ENCODE peak calls at places on chromosomes 13 and 19, in nine cellular contexts. M, G, Q, O, U, C, N, P and H are unnamed samples.

GRCh38 chr13:90105881-90106496 is 1241.5 kb upstream of the MIR17HG start:
- DNase-seq in M (no peak), G (no peak), Q (no peak), O (no peak), U (no peak), C (no peak), N (peak; percentile 2), P (no peak), H (no peak)

GRCh38 chr19:30226464-30227070 is 145.6 kb upstream of the ZNF536 start:
- DNase-seq in M (no peak), G (no peak), Q (peak; percentile 25), O (no peak), U (no peak), C (no peak), N (no peak), P (no peak), H (no peak)

GRCh38 chr19:6577410-6578125 is 13.4 kb downstream of the CD70 start:
- DNase-seq in M (no peak), G (no peak), Q (peak; percentile 25), O (peak; percentile 21), U (peak; percentile 97), C (peak; percentile 38), N (no peak), P (peak; percentile 93), H (peak; percentile 78)

GRCh38 chr19:6161271-6161850 is 25.9 kb downstream of the ACSBG2 start:
- DNase-seq in M (no peak), G (peak; percentile 63), Q (peak; percentile 13), O (peak; percentile 80), U (peak; percentile 83), C (peak; percentile 92), N (no peak), P (peak; percentile 92), H (peak; percentile 63)

GRCh38 chr13:44044544-44045178 is 165.0 kb downstream of the LACC1 start:
- DNase-seq in M (no peak), G (no peak), Q (no peak), O (no peak), U (no peak), C (no peak), N (peak; percentile 34), P (no peak), H (no peak)

GRCh38 chr19:8393192-8393870 is 3.2 kb downstream of the RAB11B start:
- DNase-seq in M (no peak), G (no peak), Q (no peak), O (no peak), U (no peak), C (no peak), N (no peak), P (no peak), H (no peak)

GRCh38 chr13:95948646-95949045 is 104.6 kb downstream of the UGGT2 start:
- DNase-seq in M (no peak), G (no peak), Q (no peak), O (no peak), U (no peak), C (no peak), N (peak; percentile 75), P (peak; percentile 66), H (no peak)

GRCh38 chr13:25249001-25249543 is 38.2 kb downstream of the MTMR6 start:
- DNase-seq in M (no peak), G (no peak), Q (no peak), O (no peak), U (peak; percentile 48), C (no peak), N (peak; percentile 36), P (peak; percentile 26), H (peak; percentile 24)

GRCh38 chr13:77810891-77811290 is 107.7 kb downstream of the EDNRB start:
- DNase-seq in M (no peak), G (no peak), Q (no peak), O (no peak), U (no peak), C (no peak), N (no peak), P (no peak), H (no peak)

DNA sequence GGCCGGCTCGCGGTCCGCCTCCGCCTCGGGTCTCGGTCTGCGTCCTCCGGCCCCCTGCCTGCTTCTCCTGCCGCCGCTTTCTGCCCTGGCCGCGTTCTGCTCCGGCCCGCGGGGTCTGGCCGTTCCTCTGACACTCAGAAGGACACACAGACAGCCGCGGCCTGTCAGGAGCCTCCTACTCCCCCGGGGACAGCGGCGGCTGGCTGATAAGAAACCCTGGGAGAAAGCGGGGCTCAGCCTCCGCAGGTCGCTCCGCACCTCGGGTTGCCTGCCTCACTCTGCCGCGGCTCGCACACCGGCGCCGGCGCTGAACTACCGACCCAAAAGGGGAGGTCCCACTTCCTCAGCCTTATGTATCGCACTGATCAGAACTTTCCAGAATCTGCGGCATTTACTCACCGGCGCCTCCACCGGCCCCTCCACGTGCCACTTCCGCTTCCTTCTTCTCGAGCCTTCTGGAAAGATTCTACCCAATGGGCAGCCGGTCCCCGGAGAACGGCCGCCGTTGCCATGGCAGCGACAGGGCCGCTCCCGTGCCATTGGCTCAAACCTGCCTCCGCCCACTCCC is at the start of gene HSPH1:
- DNase-seq in M (peak; percentile 93), G (peak; percentile 99), Q (peak; percentile 99), O (peak; percentile 100), U (peak; percentile 98), C (peak; percentile 92), N (peak; percentile 98), P (peak; percentile 98), H (peak; percentile 93)
- TF ChIP-seq CTCF in M (peak; percentile 39), G (peak; percentile 6), Q (no peak), O (no peak), U (peak; percentile 14), C (no peak), N (peak; percentile 38), P (no peak), H (no peak)

GRCh38 chr19:1809663-1810062 is 2.4 kb downstream of the ATP8B3 start:
- DNase-seq in M (no peak), G (no peak), Q (no peak), O (no peak), U (no peak), C (no peak), N (no peak), P (no peak), H (no peak)

GRCh38 chr19:1810439-1811160 is 1.5 kb downstream of the ATP8B3 start:
- DNase-seq in M (no peak), G (no peak), Q (no peak), O (no peak), U (no peak), C (no peak), N (no peak), P (no peak), H (no peak)

GRCh38 chr19:1812426-1813196 is 535 bp upstream of the ATP8B3 start:
- DNase-seq in M (peak; percentile 80), G (peak; percentile 91), Q (peak; percentile 97), O (peak; percentile 98), U (peak; percentile 97), C (peak; percentile 90), N (peak; percentile 79), P (peak; percentile 99), H (peak; percentile 96)

GRCh38 chr19:1811942-1812425 is at the start of gene ATP8B3:
- DNase-seq in M (no peak), G (no peak), Q (no peak), O (no peak), U (no peak), C (peak; percentile 98), N (no peak), P (no peak), H (peak; percentile 100)

DNA sequence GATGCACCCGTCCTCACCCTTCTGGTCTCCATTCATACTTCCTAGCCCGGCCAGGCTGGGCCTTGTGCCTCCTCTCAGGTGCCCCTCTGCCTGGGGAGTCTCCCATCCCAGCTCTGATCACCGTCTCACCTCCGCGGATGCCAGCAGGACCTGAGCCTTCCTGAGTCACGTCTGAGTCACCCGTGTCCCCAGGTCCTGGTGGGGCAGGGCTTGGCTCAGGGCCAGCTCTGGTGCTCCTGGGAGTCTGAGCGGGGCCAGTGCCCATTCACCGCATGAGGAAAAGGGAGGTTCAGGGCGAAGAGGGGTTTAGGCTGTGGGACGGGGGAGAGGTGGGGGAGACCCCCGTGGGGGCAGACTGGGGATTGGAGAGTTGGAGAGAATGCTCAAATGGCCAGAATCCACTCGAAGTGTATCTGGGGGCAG is 593 bp downstream of the ATP8B3 start:
- DNase-seq in M (peak; percentile 58), G (peak; percentile 42), Q (peak; percentile 82), O (peak; percentile 93), U (no peak), C (peak; percentile 90), N (peak; percentile 18), P (peak; percentile 94), H (no peak)
- TF ChIP-seq CTCF in M (no peak), G (no peak), Q (no peak), O (no peak), U (no peak), C (no peak), N (no peak), P (no peak), H (no peak)

GRCh38 chr19:50413096-50413495 is 5.6 kb upstream of the SPIB start:
- DNase-seq in M (no peak), G (no peak), Q (no peak), O (no peak), U (no peak), C (no peak), N (no peak), P (no peak), H (no peak)
- TF ChIP-seq CTCF in M (no peak), G (no peak), Q (no peak), O (no peak), U (no peak), C (no peak), N (no peak), P (no peak), H (no peak)

GRCh38 chr13:45587897-45588296 is 27.6 kb downstream of the ERICH6B start:
- DNase-seq in M (no peak), G (no peak), Q (no peak), O (peak; percentile 32), U (no peak), C (no peak), N (no peak), P (no peak), H (no peak)

GRCh38 chr13:45582533-45583076 is 32.9 kb downstream of the ERICH6B start:
- DNase-seq in M (no peak), G (no peak), Q (no peak), O (peak; percentile 25), U (no peak), C (no peak), N (no peak), P (no peak), H (no peak)

GRCh38 chr13:45584816-45585215 is 30.7 kb downstream of the ERICH6B start:
- DNase-seq in M (no peak), G (no peak), Q (no peak), O (peak; percentile 42), U (no peak), C (peak; percentile 11), N (no peak), P (peak; percentile 17), H (no peak)
- TF ChIP-seq CTCF in M (no peak), G (no peak), Q (no peak), O (no peak), U (no peak), C (peak; percentile 44), N (peak; percentile 59), P (no peak), H (no peak)